ENCODE peak calls at places on chromosomes 5 and 9, in six cellular contexts. D, P, K, C, R and Z are unnamed samples.

GRCh38 chr5:32258406-32258805 is 54.3 kb downstream of the MTMR12 start:
- DNase-seq in D (no peak), P (no peak), K (no peak), C (no peak), R (no peak), Z (no peak)

GRCh38 chr9:128024761-128025308 is 42.3 kb downstream of the NAIF1 start:
- DNase-seq in D (no peak), P (no peak), K (no peak), C (no peak), R (no peak), Z (no peak)

GRCh38 chr5:41312066-41312465 is 98.7 kb upstream of the C6 start:
- DNase-seq in D (no peak), P (no peak), K (no peak), C (no peak), R (no peak), Z (no peak)

GRCh38 chr5:173515526-173515925 is 100.9 kb downstream of the BOD1 start:
- DNase-seq in D (peak; percentile 93), P (no peak), K (no peak), C (no peak), R (peak; percentile 84), Z (peak; percentile 13)

GRCh38 chr5:172007153-172007794 is 836 bp upstream of the FBXW11 start:
- DNase-seq in D (no peak), P (no peak), K (no peak), C (no peak), R (no peak), Z (no peak)

GRCh38 chr5:102796014-102796413 is 40.9 kb downstream of the PAM start:
- DNase-seq in D (no peak), P (peak; percentile 79), K (no peak), C (no peak), R (no peak), Z (no peak)

GRCh38 chr5:21145376-21145775 is 1157.4 kb upstream of the CDH18 start:
- DNase-seq in D (no peak), P (no peak), K (no peak), C (no peak), R (no peak), Z (no peak)

GRCh38 chr9:12813960-12814876 is 39.4 kb downstream of the LURAP1L start:
- DNase-seq in D (peak; percentile 98), P (peak; percentile 70), K (peak; percentile 81), C (peak; percentile 26), R (peak; percentile 99), Z (peak; percentile 80)

GRCh38 chr5:151219138-151219537 is 4.8 kb downstream of the CCDC69 start:
- DNase-seq in D (no peak), P (no peak), K (no peak), C (no peak), R (no peak), Z (no peak)

GRCh38 chr5:132238901-132239500 is 11.3 kb upstream of the P4HA2 start:
- DNase-seq in D (no peak), P (no peak), K (peak; percentile 43), C (peak; percentile 1), R (no peak), Z (no peak)

GRCh38 chr5:107633171-107633901 is 37.4 kb downstream of the EFNA5 start:
- DNase-seq in D (no peak), P (no peak), K (no peak), C (no peak), R (no peak), Z (no peak)

GRCh38 chr5:176352116-176352878 is 9.3 kb downstream of the KIAA1191 start:
- DNase-seq in D (no peak), P (no peak), K (no peak), C (no peak), R (no peak), Z (no peak)

GRCh38 chr5:32942225-32942989 is 231.3 kb downstream of the NPR3 start:
- DNase-seq in D (no peak), P (no peak), K (no peak), C (no peak), R (no peak), Z (peak; percentile 36)

GRCh38 chr5:133531634-133532033 is 80.7 kb downstream of the FSTL4 start:
- DNase-seq in D (no peak), P (no peak), K (no peak), C (no peak), R (no peak), Z (no peak)

GRCh38 chr5:40796487-40796889 is 1.7 kb downstream of the PRKAA1 start:
- DNase-seq in D (no peak), P (no peak), K (no peak), C (no peak), R (no peak), Z (no peak)

GRCh38 chr9:93663877-93664548 is 87.6 kb downstream of the PHF2 start:
- DNase-seq in D (no peak), P (no peak), K (peak; percentile 55), C (peak; percentile 8), R (no peak), Z (no peak)